ENCODE peak calls at places on chromosomes 12 and 14, in four cellular contexts. I is Peyer's patch, F is fibroblast of the aortic adventitia, H is lower leg skin. J is an unnamed sample.

GRCh38 chr14:52553002-52553670 is 500 bp downstream of the GPR137C start:
- DNase-seq in F (peak), I (no peak), H (peak), J (no peak)

GRCh38 chr12:124915249-124916236 is 1.1 kb upstream of the UBC start:
- DNase-seq in F (peak), I (peak), H (no peak), J (no peak)

GRCh38 chr14:68402525-68403101 is 390.3 kb downstream of the ZFP36L1 start:
- DNase-seq in F (no peak), I (no peak), H (no peak), J (no peak)

GRCh38 chr14:71143391-71144290 is 236.4 kb downstream of the PCNX1 start:
- DNase-seq in H (peak), I (no peak), F (peak), J (no peak)

GRCh38 chr12:91072931-91073330 is 15.1 kb upstream of the KERA start:
- DNase-seq in F (no peak), I (no peak), H (no peak), J (no peak)

GRCh38 chr12:89194683-89195082 is 157.6 kb downstream of the DUSP6 start:
- DNase-seq in H (no peak), I (no peak), F (no peak), J (no peak)

GRCh38 chr12:10167588-10167987 is 4.3 kb downstream of the OLR1 start:
- DNase-seq in H (no peak), F (no peak), I (no peak), J (no peak)

GRCh38 chr14:76827696-76828301 is 1.6 kb downstream of the LRRC74A start:
- DNase-seq in F (peak), I (no peak), H (no peak), J (no peak)

GRCh38 chr14:77738559-77739250 is 22.3 kb downstream of the SNW1 start:
- DNase-seq in F (peak), H (no peak), I (no peak), J (no peak)

GRCh38 chr14:34051966-34052657 is 101.2 kb upstream of the EGLN3 start:
- DNase-seq in I (no peak), H (no peak), F (peak), J (no peak)

GRCh38 chr14:23056956-23057756 is at the start of gene CDH24:
- DNase-seq in F (peak), I (peak), H (peak), J (no peak)

GRCh38 chr12:93363854-93364297 is 13.8 kb upstream of the NUDT4 start:
- DNase-seq in H (no peak), F (no peak), I (no peak), J (no peak)

GRCh38 chr14:24504425-24504824 is 3.6 kb downstream of the CMA1 start:
- DNase-seq in I (no peak), H (no peak), F (no peak), J (no peak)

GRCh38 chr12:124620606-124621295 is 53.3 kb upstream of the NCOR2 start:
- DNase-seq in H (no peak), I (no peak), F (no peak), J (no peak)

GRCh38 chr12:82517027-82517426 is 158.7 kb downstream of the METTL25 start:
- DNase-seq in I (no peak), H (no peak), F (no peak), J (no peak)

GRCh38 chr12:50662121-50662480 is 101.8 kb upstream of the ATF1 start:
- DNase-seq in F (no peak), I (no peak), H (no peak), J (no peak)

GRCh38 chr14:70642313-70643235 is 858 bp downstream of the TTC9 start:
- DNase-seq in I (no peak), H (no peak), F (no peak), J (no peak)

GRCh38 chr12:21731144-21731543 is 43.4 kb downstream of the KCNJ8 start:
- DNase-seq in F (no peak), I (no peak), H (no peak), J (no peak)

GRCh38 chr12:95131589-95132335 is 58.3 kb upstream of the NR2C1 start:
- DNase-seq in I (no peak), F (peak), H (no peak), J (no peak)

GRCh38 chr12:126944684-126945083 is 1322.3 kb upstream of the TMEM132C start:
- DNase-seq in H (no peak), I (no peak), F (no peak), J (no peak)

GRCh38 chr12:49296836-49297694 is 2.1 kb downstream of the PRPH start:
- DNase-seq in I (peak), F (no peak), H (no peak), J (no peak)

GRCh38 chr12:104506691-104507401 is 50.1 kb downstream of the CHST11 start:
- DNase-seq in I (no peak), F (no peak), H (no peak), J (no peak)

GRCh38 chr12:47393403-47393790 is 312.4 kb downstream of the RPAP3 start:
- DNase-seq in I (no peak), F (peak), H (no peak), J (no peak)

GRCh38 chr12:20369164-20370000 is 1.0 kb downstream of the PDE3A start:
- DNase-seq in F (peak), H (peak), I (peak), J (no peak)

GRCh38 chr12:54014315-54015209 is 5.8 kb downstream of the HOXC8 start:
- DNase-seq in F (no peak), H (no peak), I (no peak), J (no peak)

GRCh38 chr14:75402867-75403413 is 24.9 kb upstream of the JDP2 start:
- DNase-seq in I (no peak), F (no peak), H (peak), J (no peak)

GRCh38 chr14:59360923-59361794 is 104.0 kb downstream of the GPR135 start:
- DNase-seq in I (peak), F (peak), H (peak), J (no peak)

GRCh38 chr12:112938751-112939150 is 477 bp downstream of the OAS3 start:
- DNase-seq in I (no peak), H (no peak), F (peak), J (no peak)

GRCh38 chr12:112939761-112940357 is 1.6 kb downstream of the OAS3 start:
- DNase-seq in F (no peak), H (no peak), I (no peak), J (no peak)

GRCh38 chr12:112936264-112936663 is 2.0 kb upstream of the OAS3 start:
- DNase-seq in I (no peak), F (no peak), H (no peak), J (no peak)

GRCh38 chr12:112936927-112937326 is 1.3 kb upstream of the OAS3 start:
- DNase-seq in I (no peak), H (no peak), F (peak), J (no peak)

GRCh38 chr12:112937741-112938719 is at the start of gene OAS3:
- DNase-seq in F (peak), H (peak), I (peak), J (peak)
- TF ChIP-seq CTCF in F (no peak), H (no peak), I (no peak), J (no peak)

DNA sequence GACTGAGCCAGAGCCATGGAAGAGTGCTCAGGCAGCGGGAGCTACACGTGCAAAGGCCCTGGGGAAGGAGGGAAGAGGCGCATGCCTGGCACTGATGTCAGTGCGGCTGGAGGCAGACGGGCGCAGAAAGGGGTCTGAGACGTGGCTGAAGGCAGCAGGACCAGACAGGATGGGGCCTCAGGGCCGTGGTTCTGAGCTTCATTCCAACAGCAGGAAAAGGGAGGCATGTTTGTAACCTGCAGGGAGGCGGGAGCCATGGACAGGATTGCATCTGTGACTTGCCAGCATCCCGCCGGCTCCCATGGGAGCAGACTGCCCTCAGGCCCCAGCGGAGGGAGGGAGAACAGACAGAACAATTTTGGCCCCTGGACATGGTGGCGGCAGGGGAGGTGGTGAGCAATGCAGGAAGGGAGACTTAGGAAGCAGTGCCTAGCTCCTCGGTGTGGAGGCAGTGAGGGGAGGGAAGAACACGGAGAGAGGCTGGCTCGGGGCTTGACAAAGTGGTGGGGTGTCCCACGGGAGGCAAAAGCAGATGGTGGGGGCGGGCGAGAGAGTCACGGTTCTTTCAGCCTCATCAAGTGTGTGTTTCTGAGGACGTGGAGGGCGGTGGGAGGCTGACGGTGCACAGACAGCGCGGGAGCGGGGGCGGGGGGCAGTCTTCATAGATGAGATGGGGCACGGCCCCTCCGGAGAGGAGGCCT is 33.3 kb upstream of the INF2 start:
- DNase-seq in I (peak), H (no peak), F (no peak), J (no peak)
- H3K4me3 ChIP-seq in I (no peak), H (no peak), F (no peak), J (no peak)

GRCh38 chr12:56333679-56334489 is at the start of gene PAN2:
- DNase-seq in F (peak), I (peak), H (peak), J (peak)
- TF ChIP-seq CTCF in F (peak), I (peak), H (no peak), J (peak)

GRCh38 chr14:73713206-73713803 is 879 bp downstream of the PNMA1 start:
- DNase-seq in F (peak), H (no peak), I (no peak), J (no peak)

GRCh38 chr14:73712071-73712506 is 2.1 kb downstream of the PNMA1 start:
- DNase-seq in I (no peak), F (peak), H (no peak), J (no peak)

GRCh38 chr14:73712540-73713141 is 1.5 kb downstream of the PNMA1 start:
- DNase-seq in H (no peak), I (no peak), F (peak), J (no peak)

GRCh38 chr14:73709904-73710469 is 4.2 kb downstream of the PNMA1 start:
- DNase-seq in I (no peak), H (no peak), F (no peak), J (no peak)

GRCh38 chr14:73710737-73711136 is 3.4 kb downstream of the PNMA1 start:
- DNase-seq in F (no peak), I (no peak), H (no peak), J (no peak)
- H3K4me3 ChIP-seq in F (no peak), I (no peak), H (no peak), J (no peak)

J was measured in AG04449.